ENCODE peak calls at places on chromosomes 11 and 22, in four cellular contexts. U is HCT116, K is HepG2, S is SK-N-SH. Z is an unnamed sample.

GRCh38 chr11:79441159-79441875 is 487 bp upstream of the TENM4 start:
- DNase-seq in U (no peak), K (no peak), S (no peak), Z (no peak)

GRCh38 chr11:91947215-91947614 is 277.4 kb upstream of the FAT3 start:
- DNase-seq in U (no peak), K (no peak), S (no peak), Z (no peak)

GRCh38 chr11:34252651-34253050 is 105.2 kb downstream of the ABTB2 start:
- DNase-seq in U (no peak), K (no peak), S (no peak), Z (no peak)

GRCh38 chr22:49230194-49230577 is 597.5 kb downstream of the BRD1 start:
- DNase-seq in U (no peak), K (no peak), S (no peak), Z (peak; percentile 9)

GRCh38 chr11:33987975-33988580 is 63.5 kb upstream of the CAPRIN1 start:
- DNase-seq in U (peak; percentile 79), K (peak; percentile 72), S (peak; percentile 85), Z (peak; percentile 69)

GRCh38 chr22:25461301-25461700 is 103.2 kb upstream of the GRK3 start:
- DNase-seq in U (no peak), K (no peak), S (no peak), Z (no peak)

GRCh38 chr22:22810018-22810427 is 77.6 kb upstream of the IGLL5 start:
- DNase-seq in U (peak; percentile 36), K (peak; percentile 50), S (peak; percentile 51), Z (peak; percentile 97)

GRCh38 chr11:75502138-75502537 is 23.6 kb downstream of the GDPD5 start:
- DNase-seq in U (no peak), K (no peak), S (no peak), Z (no peak)

GRCh38 chr11:77127969-77128691 is at the start of gene MYO7A:
- DNase-seq in U (no peak), K (peak; percentile 89), S (peak; percentile 93), Z (peak; percentile 58)

GRCh38 chr11:14538271-14538925 is 18.2 kb upstream of the PSMA1 start:
- DNase-seq in U (no peak), K (no peak), S (no peak), Z (no peak)

GRCh38 chr22:40403141-40403540 is 32.7 kb downstream of the SGSM3 start:
- DNase-seq in U (no peak), K (no peak), S (no peak), Z (no peak)

GRCh38 chr22:19287889-19288288 is 3.6 kb downstream of the CLTCL1 start:
- DNase-seq in U (no peak), K (no peak), S (no peak), Z (no peak)

GRCh38 chr11:6608011-6608410 is 4.0 kb downstream of the TAF10 start:
- DNase-seq in U (no peak), K (no peak), S (no peak), Z (no peak)

GRCh38 chr11:113674397-113674685 is 31.8 kb downstream of the TMPRSS5 start:
- DNase-seq in U (no peak), K (no peak), S (no peak), Z (no peak)

GRCh38 chr22:46309526-46310085 is 12.9 kb downstream of the GTSE1 start:
- DNase-seq in U (no peak), K (no peak), S (no peak), Z (no peak)

GRCh38 chr11:72278911-72279310 is 34.9 kb upstream of the PHOX2A start:
- DNase-seq in U (peak; percentile 4), K (no peak), S (no peak), Z (no peak)

GRCh38 chr22:35868938-35869337 is 151.3 kb downstream of the APOL5 start:
- DNase-seq in U (no peak), K (no peak), S (no peak), Z (no peak)

GRCh38 chr11:120571476-120571875 is 59.9 kb downstream of the GRIK4 start:
- DNase-seq in U (no peak), K (no peak), S (no peak), Z (no peak)

GRCh38 chr11:78161937-78162336 is 22.5 kb upstream of the ALG8 start:
- DNase-seq in U (no peak), K (no peak), S (peak; percentile 72), Z (no peak)

GRCh38 chr22:47128216-47129215 is 366.1 kb downstream of the TBC1D22A start:
- DNase-seq in U (no peak), K (no peak), S (no peak), Z (no peak)

GRCh38 chr11:26227883-26228502 is 103.9 kb upstream of the ANO3 start:
- DNase-seq in U (no peak), K (no peak), S (no peak), Z (no peak)

GRCh38 chr11:113271551-113272245 is 42.7 kb upstream of the TTC12 start:
- DNase-seq in U (no peak), K (no peak), S (no peak), Z (no peak)

GRCh38 chr11:15146271-15147003 is 31.7 kb downstream of the INSC start:
- DNase-seq in U (no peak), K (no peak), S (no peak), Z (no peak)

GRCh38 chr11:109309153-109309552 is 112.8 kb upstream of the C11orf87 start:
- DNase-seq in U (no peak), K (no peak), S (peak; percentile 17), Z (no peak)

GRCh38 chr11:10381730-10382129 is 73.3 kb upstream of the AMPD3 start:
- DNase-seq in U (no peak), K (no peak), S (no peak), Z (no peak)

GRCh38 chr11:84648413-84648812 is 978.7 kb downstream of the DLG2 start:
- DNase-seq in U (no peak), K (no peak), S (no peak), Z (no peak)

GRCh38 chr11:34425360-34425759 is 13.4 kb upstream of the CAT start:
- DNase-seq in U (no peak), K (no peak), S (no peak), Z (no peak)

GRCh38 chr11:100068116-100068515 is 619.0 kb upstream of the ARHGAP42 start:
- DNase-seq in U (no peak), K (no peak), S (no peak), Z (no peak)

GRCh38 chr22:29259253-29259899 is 8.4 kb downstream of the RHBDD3 start:
- DNase-seq in U (no peak), K (no peak), S (peak; percentile 42), Z (no peak)

DNA sequence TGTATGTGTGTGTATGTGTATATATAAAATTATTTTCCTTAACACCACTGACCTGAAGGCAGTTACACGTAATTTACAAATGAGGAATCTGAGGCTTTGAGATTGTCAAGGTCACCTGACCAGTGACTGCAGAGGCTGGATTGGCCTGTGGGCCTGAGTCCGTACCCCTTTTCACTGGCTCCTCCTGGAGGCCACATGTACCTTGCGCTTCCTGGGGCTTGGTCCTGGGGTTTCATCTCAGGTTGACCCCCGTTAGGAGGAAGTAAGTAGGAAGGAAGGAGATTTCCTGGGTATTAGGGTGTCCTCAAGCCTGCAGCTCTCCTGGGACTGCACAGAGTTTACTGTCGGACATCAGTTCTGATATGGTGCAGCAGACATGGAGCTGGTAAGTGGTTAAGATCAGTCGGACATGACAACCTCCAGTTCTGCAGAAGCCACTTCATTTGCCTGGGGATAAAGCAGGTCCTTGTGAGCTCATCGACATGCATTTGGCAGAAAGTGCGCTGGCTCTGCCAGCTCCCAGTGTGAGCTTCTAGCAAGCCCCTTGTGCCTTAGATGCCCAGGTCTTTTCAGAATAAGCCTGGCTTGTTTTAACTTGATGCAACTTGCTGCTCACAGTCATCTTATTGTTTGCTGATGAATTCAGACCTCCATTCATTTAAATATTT is 36.6 kb downstream of the ST3GAL4 start:
- DNase-seq in U (no peak), K (peak; percentile 15), S (no peak), Z (peak; percentile 26)
- TF ChIP-seq ELF1 in U (no peak), K (no peak), S (no peak), Z (no peak)

GRCh38 chr11:66317322-66317765 is 500 bp upstream of the CD248 start:
- DNase-seq in U (no peak), K (peak; percentile 18), S (peak; percentile 80), Z (no peak)
- TF ChIP-seq ELF1 in U (no peak), K (no peak), S (no peak), Z (no peak)

GRCh38 chr11:102458531-102458930 is 6.0 kb upstream of the TMEM123 start:
- DNase-seq in U (no peak), K (peak; percentile 44), S (no peak), Z (no peak)
- TF ChIP-seq ELF1 in U (no peak), K (no peak), S (no peak), Z (no peak)

GRCh38 chr11:60788401-60789110 is 3.4 kb downstream of the MS4A10 start:
- DNase-seq in U (no peak), K (no peak), S (no peak), Z (no peak)

GRCh38 chr11:60783911-60784310 is 1.2 kb upstream of the MS4A10 start:
- DNase-seq in U (no peak), K (no peak), S (no peak), Z (no peak)

GRCh38 chr11:60786811-60787567 is 1.9 kb downstream of the MS4A10 start:
- DNase-seq in U (no peak), K (no peak), S (no peak), Z (no peak)

GRCh38 chr11:60785136-60785535 is at the start of gene MS4A10:
- DNase-seq in U (no peak), K (no peak), S (no peak), Z (no peak)

GRCh38 chr11:60785806-60786361 is 751 bp downstream of the MS4A10 start:
- DNase-seq in U (no peak), K (no peak), S (no peak), Z (no peak)
- TF ChIP-seq ELF1 in U (no peak), K (no peak), S (no peak), Z (no peak)

GRCh38 chr11:94516725-94517124 is 4.5 kb downstream of the C11orf97 start:
- DNase-seq in U (no peak), K (peak; percentile 71), S (no peak), Z (no peak)

GRCh38 chr11:94521684-94522083 is 9.4 kb downstream of the C11orf97 start:
- DNase-seq in U (no peak), K (peak; percentile 16), S (no peak), Z (peak; percentile 13)

GRCh38 chr11:94515398-94515797 is 3.1 kb downstream of the C11orf97 start:
- DNase-seq in U (no peak), K (no peak), S (no peak), Z (no peak)

GRCh38 chr11:94518300-94518699 is 6.0 kb downstream of the C11orf97 start:
- DNase-seq in U (no peak), K (no peak), S (no peak), Z (no peak)

DNA sequence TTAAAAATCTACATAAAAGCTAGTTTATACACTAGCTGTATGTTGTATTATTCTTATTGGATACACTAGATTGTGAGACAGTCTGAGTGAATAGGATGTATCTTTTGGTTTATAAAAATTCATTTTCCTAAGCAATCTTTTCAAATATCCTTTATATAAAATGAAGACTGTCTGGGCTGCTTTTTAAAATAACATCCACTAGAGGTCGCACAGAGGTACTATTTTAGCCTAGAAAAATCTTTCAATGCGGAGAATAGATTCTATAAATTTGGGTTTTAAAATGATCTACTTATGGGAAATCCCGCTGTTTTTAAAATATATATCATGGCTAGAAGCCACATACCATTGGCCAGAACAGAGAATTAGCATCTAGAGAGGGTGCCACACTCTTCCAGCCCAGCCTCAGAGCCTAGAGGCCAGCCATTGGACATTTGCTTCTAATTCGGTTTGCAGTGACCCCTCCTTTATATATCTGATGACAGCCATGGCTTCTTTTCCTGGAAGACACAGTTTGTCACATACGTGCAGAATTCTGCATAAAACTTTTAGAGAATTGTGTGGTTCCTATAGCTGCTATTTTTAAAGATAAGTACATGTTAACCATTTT is 7.3 kb downstream of the C11orf97 start:
- DNase-seq in U (peak; percentile 19), K (no peak), S (peak; percentile 38), Z (peak; percentile 13)
- TF ChIP-seq ELF1 in U (no peak), K (no peak), S (no peak), Z (no peak)

GRCh38 chr11:123973816-123974215 is 3.8 kb downstream of the OR10S1 start:
- DNase-seq in U (peak; percentile 13), K (no peak), S (no peak), Z (no peak)
- TF ChIP-seq ELF1 in U (no peak), K (no peak), S (no peak), Z (no peak)

Z was measured in K562.